ENCODE peak calls at places on chromosomes 5 and 9, in six cellular contexts. K is cardiac muscle cell, R is HCT116, W is ovary, M is IMR-90, Z is A549. Y is an unnamed sample.

GRCh38 chr5:122415481-122416120 is 103.6 kb downstream of the SNCAIP start:
- DNase-seq in W (peak), K (peak), Z (peak), M (peak), R (peak), Y (peak)

GRCh38 chr5:142000709-142001484 is 11.9 kb downstream of the GNPDA1 start:
- DNase-seq in M (no peak), K (peak), R (no peak), Z (no peak), W (no peak), Y (no peak)

GRCh38 chr5:86070719-86071118 is 547.0 kb upstream of the COX7C start:
- DNase-seq in R (no peak), Z (no peak), W (no peak), K (no peak), M (no peak), Y (no peak)

GRCh38 chr5:157870837-157871834 is 12.2 kb upstream of the CLINT1 start:
- DNase-seq in W (no peak), Z (peak), R (peak), K (no peak), M (peak), Y (no peak)

GRCh38 chr5:175246242-175246891 is 197.6 kb downstream of the DRD1 start:
- DNase-seq in Z (peak), K (no peak), M (peak), W (no peak), R (peak), Y (no peak)

GRCh38 chr5:54611290-54611951 is 93.9 kb downstream of the SNX18 start:
- DNase-seq in M (no peak), R (no peak), W (no peak), K (no peak), Z (no peak), Y (no peak)

GRCh38 chr5:176847155-176847554 is 36.8 kb downstream of the UNC5A start:
- DNase-seq in K (no peak), R (no peak), M (no peak), Z (no peak), W (no peak), Y (no peak)

GRCh38 chr5:55104036-55104767 is 1.8 kb downstream of the GZMA start:
- DNase-seq in M (no peak), W (no peak), K (no peak), R (no peak), Z (no peak), Y (no peak)

GRCh38 chr9:109912082-109912581 is 132.1 kb downstream of the PALM2AKAP2 start:
- DNase-seq in Z (no peak), M (peak), R (no peak), K (no peak), W (no peak), Y (no peak)

GRCh38 chr5:113371788-113372196 is 63.0 kb downstream of the TSSK1B start:
- DNase-seq in W (no peak), Z (no peak), K (no peak), M (no peak), R (no peak), Y (no peak)

GRCh38 chr5:15285901-15286583 is 213.9 kb upstream of the FBXL7 start:
- DNase-seq in R (no peak), M (peak), Z (no peak), K (no peak), W (peak), Y (no peak)

GRCh38 chr5:159905496-159905895 is 10.8 kb upstream of the ADRA1B start:
- DNase-seq in M (peak), Z (peak), R (peak), W (no peak), K (no peak), Y (no peak)

GRCh38 chr9:3909966-3910650 is 384.3 kb upstream of the RFX3 start:
- DNase-seq in K (no peak), Z (no peak), W (no peak), M (no peak), R (no peak), Y (no peak)

GRCh38 chr5:171483453-171484177 is 64.2 kb downstream of the FGF18 start:
- DNase-seq in R (no peak), W (peak), K (no peak), Z (no peak), M (peak), Y (no peak)

GRCh38 chr5:4785971-4786370 is 354.2 kb upstream of the ADAMTS16 start:
- DNase-seq in M (no peak), K (no peak), Z (no peak), R (no peak), W (no peak), Y (no peak)

GRCh38 chr5:135600971-135601381 is 22.2 kb upstream of the CXCL14 start:
- DNase-seq in K (no peak), Z (no peak), R (no peak), W (no peak), M (no peak), Y (no peak)

GRCh38 chr9:108973876-108974275 is 39.4 kb downstream of the CTNNAL1 start:
- DNase-seq in Z (no peak), K (peak), R (no peak), W (no peak), M (no peak), Y (no peak)

GRCh38 chr5:141743652-141744333 is 61.8 kb upstream of the ARAP3 start:
- DNase-seq in M (no peak), Z (no peak), R (no peak), K (no peak), W (no peak), Y (no peak)

GRCh38 chr9:133989554-133990365 is 2.4 kb downstream of the VAV2 start:
- DNase-seq in W (no peak), R (no peak), K (no peak), Z (no peak), M (no peak), Y (peak)
- H3K27ac ChIP-seq in W (no peak), R (no peak), K (no peak), Z (peak), M (no peak), Y (peak)

DNA sequence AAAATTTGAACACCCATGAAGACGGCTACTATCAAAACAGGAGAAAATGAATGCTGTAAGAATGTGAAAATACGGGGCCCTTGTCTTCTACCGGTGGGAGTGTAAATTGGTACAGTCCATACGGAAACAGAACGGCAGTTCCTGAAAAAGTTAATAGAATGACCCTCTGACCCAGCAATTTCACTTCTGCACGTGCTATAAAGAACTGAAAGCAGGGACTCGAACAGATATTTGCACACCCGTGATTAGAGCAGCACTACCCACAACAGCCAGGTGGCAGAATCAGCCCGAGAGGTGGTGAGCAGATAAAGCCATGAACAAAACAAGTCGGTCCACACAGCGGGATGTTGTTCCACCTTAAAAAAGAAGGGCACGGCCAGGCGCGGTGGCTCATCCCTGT is 22.6 kb upstream of the SLC12A7 start:
- DNase-seq in Z (no peak), K (no peak), M (no peak), W (no peak), R (no peak), Y (peak)
- H3K4me3 ChIP-seq in Z (no peak), K (no peak), M (no peak), W (no peak), R (no peak), Y (no peak)

GRCh38 chr9:36158122-36158521 is 11.1 kb upstream of the CCIN start:
- DNase-seq in R (no peak), M (peak), K (no peak), W (no peak), Z (no peak), Y (no peak)
- H3K27ac ChIP-seq in R (no peak), M (peak), K (no peak), W (no peak), Z (peak), Y (no peak)

GRCh38 chr9:73155968-73156592 is 4.4 kb downstream of the ANXA1 start:
- DNase-seq in R (no peak), W (no peak), Z (no peak), M (no peak), K (no peak), Y (no peak)
- H3K4me3 ChIP-seq in R (no peak), W (no peak), Z (peak), M (no peak), K (no peak), Y (no peak)

GRCh38 chr5:98341711-98342042 is 431.8 kb upstream of the RGMB start:
- DNase-seq in M (peak), K (no peak), Z (no peak), R (no peak), W (no peak), Y (no peak)
- H3K27ac ChIP-seq in M (peak), K (no peak), Z (no peak), R (no peak), W (no peak), Y (no peak)

DNA sequence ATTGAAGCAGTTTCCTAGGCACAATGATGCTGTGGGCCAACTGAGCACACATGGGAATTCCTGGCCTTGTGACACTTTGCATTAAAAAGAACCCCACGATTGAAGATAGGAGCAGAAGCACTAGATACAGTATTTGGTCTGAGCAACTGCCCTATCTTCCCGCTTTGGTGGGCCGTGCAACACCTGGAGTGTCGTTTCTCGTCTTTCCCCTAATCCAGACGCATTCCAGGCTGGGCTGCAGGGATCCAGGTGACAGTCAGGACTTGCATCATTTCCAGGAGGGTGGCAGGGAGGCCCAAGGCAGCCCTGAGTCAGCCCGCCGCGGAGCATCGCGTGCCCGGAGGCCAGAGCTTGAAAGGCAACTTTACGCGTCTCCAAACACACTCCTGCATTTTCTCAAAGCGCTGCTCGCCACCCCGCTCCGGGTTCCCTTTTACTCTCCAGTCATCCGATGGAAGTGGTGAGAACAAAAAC is 719 bp upstream of the STC2 start:
- DNase-seq in R (peak), Z (peak), W (no peak), M (peak), K (peak), Y (no peak)
- H3K4me3 ChIP-seq in R (peak), Z (peak), W (no peak), M (peak), K (peak), Y (no peak)

GRCh38 chr5:134547999-134548626 is 22.6 kb downstream of the JADE2 start:
- DNase-seq in M (no peak), K (no peak), Z (no peak), W (no peak), R (no peak), Y (no peak)
- H3K27ac ChIP-seq in M (peak), K (no peak), Z (no peak), W (no peak), R (no peak), Y (no peak)

GRCh38 chr9:97562542-97562941 is 61.1 kb downstream of the TMOD1 start:
- DNase-seq in W (no peak), K (no peak), R (no peak), M (no peak), Z (no peak), Y (no peak)

GRCh38 chr9:97565262-97565661 is 63.8 kb downstream of the TMOD1 start:
- DNase-seq in M (no peak), Z (no peak), W (no peak), K (no peak), R (no peak), Y (no peak)

GRCh38 chr9:97567182-97567893 is 65.8 kb downstream of the TSTD2 start:
- DNase-seq in K (no peak), R (no peak), Z (no peak), M (no peak), W (no peak), Y (no peak)

GRCh38 chr9:97563458-97564135 is 62.1 kb downstream of the TMOD1 start:
- DNase-seq in R (no peak), M (no peak), W (peak), Z (no peak), K (no peak), Y (no peak)

GRCh38 chr9:97564291-97565175 is 63.1 kb downstream of the TMOD1 start:
- DNase-seq in W (peak), Z (peak), M (peak), R (no peak), K (no peak), Y (peak)
- H3K4me3 ChIP-seq in W (no peak), Z (no peak), M (no peak), R (no peak), K (no peak), Y (no peak)

GRCh38 chr5:149581192-149581861 is at the start of gene ARHGEF37:
- DNase-seq in M (no peak), Z (no peak), R (peak), K (peak), W (peak), Y (peak)

GRCh38 chr5:149584106-149584505 is 2.8 kb downstream of the ARHGEF37 start:
- DNase-seq in R (no peak), M (no peak), Z (no peak), W (no peak), K (no peak), Y (no peak)

GRCh38 chr5:149580808-149581191 is 498 bp upstream of the ARHGEF37 start:
- DNase-seq in K (no peak), W (no peak), Z (no peak), M (no peak), R (no peak), Y (peak)

GRCh38 chr5:149583394-149583793 is 2.1 kb downstream of the ARHGEF37 start:
- DNase-seq in Z (no peak), K (no peak), M (no peak), W (no peak), R (no peak), Y (no peak)

DNA sequence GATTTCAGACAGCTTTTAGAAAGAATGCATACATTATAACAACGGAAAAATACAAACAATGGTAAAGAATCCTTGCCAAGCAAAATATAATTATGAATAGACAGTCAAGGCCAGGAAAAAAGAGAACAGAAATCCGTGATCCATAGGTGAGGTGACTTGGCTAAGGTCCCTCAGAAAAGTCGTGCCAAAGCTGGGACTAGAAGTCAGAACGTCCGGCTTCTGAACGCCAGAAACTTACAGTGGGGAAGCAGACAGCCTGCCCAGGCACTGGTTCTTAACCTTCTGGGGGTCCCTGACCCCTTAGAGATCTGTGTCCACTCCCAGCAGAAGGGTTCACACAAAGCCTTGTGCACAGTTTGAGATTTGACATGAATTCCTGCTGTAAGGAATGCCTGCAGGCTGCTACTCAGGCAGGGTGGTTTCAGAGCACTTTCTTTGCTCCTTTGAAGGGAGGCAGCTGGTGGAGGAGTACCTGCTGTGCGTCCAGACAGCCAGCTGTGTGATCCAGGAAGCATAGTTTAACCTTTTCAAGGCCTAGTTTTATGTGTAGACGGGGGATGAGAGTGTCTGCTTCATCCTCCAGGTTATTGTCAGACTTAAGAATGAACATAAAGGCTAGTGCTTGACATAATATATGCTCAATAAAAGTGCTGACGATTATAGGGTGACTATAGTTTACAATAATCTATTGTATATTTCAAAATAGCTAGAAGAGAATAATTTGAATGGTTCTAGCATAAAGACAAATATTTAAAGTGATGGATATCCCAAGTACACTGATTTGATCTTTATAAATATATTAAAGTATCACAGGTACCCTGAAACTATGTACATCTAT is 852 bp downstream of the ARHGEF37 start:
- DNase-seq in M (no peak), K (peak), Z (no peak), W (peak), R (no peak), Y (peak)
- H3K27ac ChIP-seq in M (no peak), K (no peak), Z (peak), W (peak), R (peak), Y (peak)

DNA sequence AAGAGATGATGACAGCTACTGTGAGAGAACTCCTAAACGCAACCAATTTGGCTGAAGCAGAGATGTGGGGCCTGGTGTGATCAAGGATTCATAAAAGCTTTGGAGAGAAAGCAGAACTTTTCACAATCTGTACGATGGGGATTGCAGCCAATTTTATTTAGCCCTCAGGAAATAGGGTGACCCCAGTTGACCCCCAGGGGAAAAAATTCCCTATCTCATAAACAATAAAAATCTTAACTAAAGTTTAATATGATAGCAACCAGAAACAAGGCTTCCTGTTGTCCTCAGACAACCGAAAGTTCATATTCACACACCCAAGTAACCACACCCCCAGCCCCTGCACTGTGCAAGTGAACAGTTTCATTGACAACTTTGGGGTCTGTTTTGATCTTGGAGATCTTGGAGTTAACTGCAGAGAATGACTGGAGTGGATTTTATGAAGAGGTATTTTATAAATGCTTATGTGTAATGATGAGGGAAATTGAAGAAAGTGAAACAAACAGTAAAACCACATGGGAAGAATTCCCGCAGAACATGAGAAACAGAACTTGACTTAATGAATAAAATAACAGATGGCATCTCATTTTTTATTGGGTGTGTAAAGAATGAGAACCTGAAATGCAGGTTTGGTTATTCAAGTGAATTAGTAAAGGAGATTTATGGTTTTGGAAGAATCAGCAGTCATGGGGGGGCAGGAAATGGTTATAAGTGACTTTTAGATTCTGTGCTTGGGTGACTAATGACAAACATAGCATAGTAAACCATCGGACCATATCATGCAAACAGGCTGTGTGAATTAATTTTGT is 94.5 kb downstream of the PDE4D start:
- DNase-seq in R (no peak), M (no peak), Z (no peak), K (no peak), W (no peak), Y (peak)
- H3K4me3 ChIP-seq in R (no peak), M (no peak), Z (peak), K (no peak), W (no peak), Y (no peak)

Y was measured in small intestine.